ENCODE peak calls at places on chromosomes 13 and 19, in four cellular contexts. E is A549, L is IMR-90, T is GM12878. J is an unnamed sample.

GRCh38 chr13:111429064-111429558 is 108.7 kb downstream of the TEX29 start:
- DNase-seq in E (peak; percentile 48), L (peak; percentile 18), T (no peak), J (peak; percentile 49)

GRCh38 chr13:24500977-24501376 is 11.6 kb downstream of the PARP4 start:
- DNase-seq in E (no peak), L (peak; percentile 73), T (no peak), J (no peak)

GRCh38 chr13:39766464-39767167 is 111.2 kb downstream of the COG6 start:
- DNase-seq in E (no peak), L (no peak), T (no peak), J (no peak)

GRCh38 chr13:96052655-96053002 is 572 bp downstream of the UGGT2 start:
- DNase-seq in E (peak; percentile 39), L (peak; percentile 83), T (peak; percentile 28), J (peak; percentile 37)

GRCh38 chr13:62512194-62513141 is 1096.8 kb upstream of the PCDH20 start:
- DNase-seq in E (peak; percentile 1), L (peak; percentile 32), T (peak; percentile 24), J (peak; percentile 85)

GRCh38 chr19:42528354-42529247 is at the start of gene CEACAM1:
- DNase-seq in E (no peak), L (no peak), T (no peak), J (no peak)

GRCh38 chr13:43894438-43894837 is 14.7 kb downstream of the LACC1 start:
- DNase-seq in E (no peak), L (no peak), T (no peak), J (no peak)

GRCh38 chr19:50567052-50567841 is 988 bp downstream of the LRRC4B start:
- DNase-seq in E (no peak), L (no peak), T (no peak), J (peak; percentile 32)

GRCh38 chr19:4910594-4911273 is 1.4 kb downstream of the UHRF1 start:
- DNase-seq in E (no peak), L (peak; percentile 64), T (no peak), J (no peak)

GRCh38 chr19:52651956-52652355 is 13.8 kb upstream of the ZNF83 start:
- DNase-seq in E (no peak), L (no peak), T (no peak), J (no peak)

GRCh38 chr19:19782783-19783182 is 38.8 kb downstream of the ZNF506 start:
- DNase-seq in E (no peak), L (no peak), T (no peak), J (no peak)

GRCh38 chr13:45695198-45695730 is 6.9 kb upstream of the CBY2 start:
- DNase-seq in E (no peak), L (no peak), T (peak; percentile 68), J (no peak)

GRCh38 chr19:3171894-3172679 is 6.5 kb upstream of the S1PR4 start:
- DNase-seq in E (no peak), L (no peak), T (no peak), J (no peak)

GRCh38 chr13:29621401-29621800 is 25.9 kb upstream of the SLC7A1 start:
- DNase-seq in E (no peak), L (peak; percentile 68), T (no peak), J (no peak)

GRCh38 chr13:64680739-64681138 is 2549.4 kb downstream of the PCDH9 start:
- DNase-seq in E (no peak), L (no peak), T (no peak), J (no peak)

GRCh38 chr13:35191883-35192282 is 249.8 kb downstream of the NBEA start:
- DNase-seq in E (no peak), L (no peak), T (no peak), J (no peak)

GRCh38 chr13:109667754-109668360 is 118.5 kb downstream of the IRS2 start:
- DNase-seq in E (no peak), L (no peak), T (no peak), J (no peak)

GRCh38 chr13:40576369-40576768 is 90.1 kb downstream of the FOXO1 start:
- DNase-seq in E (no peak), L (no peak), T (no peak), J (no peak)

GRCh38 chr19:35533822-35534521 is 716 bp downstream of the GAPDHS start:
- DNase-seq in E (no peak), L (peak; percentile 57), T (no peak), J (no peak)

GRCh38 chr13:45598597-45598996 is 16.9 kb downstream of the ERICH6B start:
- DNase-seq in E (no peak), L (no peak), T (no peak), J (no peak)

GRCh38 chr19:1513492-1514294 is 874 bp upstream of the ADAMTSL5 start:
- DNase-seq in E (peak; percentile 39), L (peak; percentile 53), T (no peak), J (peak; percentile 83)

GRCh38 chr19:49640113-49640898 is at the start of gene RRAS:
- DNase-seq in E (peak; percentile 99), L (peak; percentile 100), T (peak; percentile 100), J (peak; percentile 96)

GRCh38 chr19:42154471-42155323 is 22.5 kb upstream of the POU2F2 start:
- DNase-seq in E (no peak), L (no peak), T (no peak), J (no peak)

GRCh38 chr19:33279430-33280350 is 22.6 kb downstream of the CEBPA start:
- DNase-seq in E (no peak), L (no peak), T (no peak), J (no peak)

GRCh38 chr19:51131780-51132680 is 7.3 kb downstream of the SIGLEC9 start:
- DNase-seq in E (no peak), L (peak; percentile 38), T (no peak), J (no peak)

GRCh38 chr13:75217949-75218348 is 264.0 kb downstream of the TBC1D4 start:
- DNase-seq in E (no peak), L (peak; percentile 4), T (no peak), J (no peak)

GRCh38 chr19:21699197-21699596 is 68.2 kb downstream of the ZNF100 start:
- DNase-seq in E (no peak), L (no peak), T (no peak), J (no peak)

GRCh38 chr19:2719910-2720776 is 1.0 kb downstream of the DIRAS1 start:
- DNase-seq in E (no peak), L (peak; percentile 40), T (no peak), J (no peak)

GRCh38 chr13:44388427-44388826 is 14.8 kb downstream of the SERP2 start:
- DNase-seq in E (no peak), L (no peak), T (no peak), J (no peak)

GRCh38 chr19:55333870-55334269 is 5.8 kb upstream of the KMT5C start:
- DNase-seq in E (no peak), L (no peak), T (no peak), J (no peak)

GRCh38 chr13:49606747-49607648 is 21.3 kb upstream of the ARL11 start:
- DNase-seq in E (peak; percentile 68), L (peak; percentile 88), T (peak; percentile 61), J (peak; percentile 79)
- TF ChIP-seq BHLHE40 in E (no peak), L (peak; percentile 22), T (no peak), J (no peak)

GRCh38 chr19:28021316-28022185 is 1191.4 kb downstream of the UQCRFS1 start:
- DNase-seq in E (no peak), L (no peak), T (no peak), J (no peak)

GRCh38 chr19:28022506-28022905 is 1190.4 kb downstream of the UQCRFS1 start:
- DNase-seq in E (no peak), L (no peak), T (no peak), J (no peak)

GRCh38 chr19:28019371-28019770 is 1193.6 kb downstream of the UQCRFS1 start:
- DNase-seq in E (no peak), L (no peak), T (no peak), J (no peak)

GRCh38 chr19:28019901-28020300 is 1193.0 kb downstream of the UQCRFS1 start:
- DNase-seq in E (no peak), L (no peak), T (no peak), J (no peak)

DNA sequence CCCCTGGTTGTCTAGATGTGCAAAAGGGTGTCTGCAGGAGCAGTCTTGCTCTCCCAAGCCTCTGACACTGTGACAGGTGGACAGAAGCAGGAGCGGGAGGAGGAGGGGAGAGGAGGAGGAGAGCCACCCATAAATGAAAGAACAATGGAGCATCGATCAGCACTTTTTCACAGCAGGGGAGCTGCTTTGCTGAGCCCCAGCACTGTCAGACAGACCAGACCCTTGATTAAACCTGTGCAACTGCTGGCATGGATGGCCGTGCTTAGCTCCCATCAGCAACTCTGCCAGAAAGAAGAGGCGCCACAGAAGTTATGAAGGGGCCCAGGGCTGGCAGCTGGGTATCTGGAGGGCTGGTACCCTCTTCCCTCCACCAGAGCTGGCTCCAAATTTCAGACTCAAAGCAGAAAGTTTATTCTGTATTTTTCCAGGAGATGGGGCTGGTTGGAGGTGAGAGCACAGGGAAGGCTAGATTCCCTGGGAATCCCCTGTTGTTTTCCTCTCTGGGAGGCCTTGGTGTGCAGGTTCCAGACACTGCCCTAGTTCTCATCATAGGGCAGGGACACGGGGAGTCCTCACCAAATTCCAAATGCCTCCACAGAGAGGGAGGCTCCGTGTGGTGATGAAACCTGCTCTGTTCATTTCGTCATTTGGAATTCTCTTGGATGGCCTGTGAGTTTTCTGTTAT is 1192.2 kb downstream of the UQCRFS1 start:
- DNase-seq in E (no peak), L (no peak), T (no peak), J (no peak)
- TF ChIP-seq BHLHE40 in E (no peak), L (no peak), T (no peak), J (no peak)

DNA sequence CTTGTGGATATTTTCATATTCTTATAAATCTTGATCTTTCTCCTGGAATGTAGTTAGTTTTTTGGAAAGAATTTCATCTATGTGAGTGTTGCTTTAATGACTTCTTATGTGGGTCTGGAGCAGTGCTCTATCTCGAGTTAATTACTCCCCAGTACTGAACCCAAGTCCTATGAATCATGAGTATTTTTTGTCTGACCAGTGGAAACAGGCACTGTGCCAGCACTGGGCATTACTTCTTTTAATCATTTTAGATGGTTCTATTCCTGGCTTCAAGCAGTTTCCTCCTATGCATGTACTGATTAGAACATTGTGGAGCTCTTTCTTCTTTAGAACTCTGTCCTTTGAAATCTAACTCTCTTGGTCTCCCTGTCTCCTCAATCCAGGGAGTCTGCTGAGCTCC is 466.3 kb downstream of the PCDH17 start:
- DNase-seq in E (no peak), L (no peak), T (no peak), J (no peak)
- TF ChIP-seq BHLHE40 in E (no peak), L (no peak), T (no peak), J (no peak)

DNA sequence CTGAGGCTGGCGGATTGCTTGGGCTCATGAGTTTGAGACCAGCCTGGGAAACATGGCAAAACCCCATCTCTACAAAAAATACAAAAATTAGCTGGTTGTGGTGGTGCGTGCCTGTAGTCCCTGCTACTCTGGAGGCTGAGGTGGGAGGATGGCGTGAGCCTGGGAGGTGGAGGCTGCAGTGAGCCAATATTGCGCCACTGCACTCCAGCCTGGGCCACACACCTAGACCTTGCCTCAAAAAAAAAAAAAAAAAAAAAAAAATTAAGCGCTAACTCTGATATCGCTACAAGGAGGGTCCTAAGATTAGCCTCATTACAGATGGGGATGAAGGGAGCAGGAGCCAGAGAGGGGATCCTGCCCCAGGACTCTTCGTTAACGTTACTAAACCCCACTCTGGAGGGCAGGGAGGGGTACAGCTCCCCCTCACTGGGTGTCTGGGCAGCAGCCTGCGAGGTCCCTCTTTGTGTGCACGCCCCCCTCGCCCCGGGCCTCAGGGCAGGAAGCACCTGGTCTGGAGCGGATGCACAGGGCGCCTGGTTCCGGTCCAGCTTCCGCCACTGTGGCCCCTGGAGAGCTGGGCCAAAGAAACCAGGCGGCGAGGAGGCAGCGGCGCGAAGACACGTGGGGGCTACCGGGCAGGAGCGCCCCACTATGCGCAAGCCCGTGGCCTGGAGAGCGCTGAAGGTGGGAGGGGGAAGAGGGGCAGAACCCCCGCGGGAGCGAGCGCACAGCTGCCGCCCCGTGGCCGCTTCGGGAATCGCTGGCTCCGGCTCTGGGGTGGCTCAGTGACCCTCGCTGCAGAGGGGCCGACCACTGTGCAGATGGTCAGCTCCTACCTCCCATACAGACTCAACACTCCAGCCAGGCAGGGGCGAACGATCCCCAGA is 1.5 kb upstream of the LYL1 start:
- DNase-seq in E (peak; percentile 31), L (no peak), T (no peak), J (peak; percentile 72)
- TF ChIP-seq BHLHE40 in E (no peak), L (no peak), T (peak; percentile 57), J (no peak)

J was measured in HEK293T.